ENCODE peak calls at places on chromosomes 2 and 18, in nine cellular contexts. D is stomach, O is MM.1S, C is BE2C, P is HFF-Myc, H is psoas muscle, G is cardiac fibroblast, Q is upper lobe of right lung, R is HL-60. I is an unnamed sample.

GRCh38 chr18:12405066-12405465 is 2.7 kb upstream of the PRELID3A start:
- DNase-seq in G (no peak), Q (peak), C (no peak), D (no peak), O (no peak), P (no peak), R (no peak), H (no peak), I (no peak)

GRCh38 chr2:67476808-67477790 is 80.0 kb downstream of the ETAA1 start:
- DNase-seq in O (peak), G (peak), P (peak), H (no peak), C (peak), R (no peak), Q (no peak), D (no peak), I (peak)

GRCh38 chr18:9020221-9020620 is 82.3 kb upstream of the NDUFV2 start:
- DNase-seq in R (no peak), D (no peak), P (no peak), C (no peak), G (no peak), H (no peak), Q (no peak), O (no peak), I (no peak)

GRCh38 chr18:25299426-25299825 is 52.5 kb downstream of the ZNF521 start:
- DNase-seq in G (peak), H (no peak), O (no peak), P (no peak), Q (no peak), R (no peak), D (no peak), C (no peak), I (no peak)

GRCh38 chr18:49017813-49018552 is 67.2 kb upstream of the SMAD7 start:
- DNase-seq in H (peak), C (no peak), P (no peak), R (no peak), G (no peak), Q (peak), O (no peak), D (peak), I (no peak)

GRCh38 chr2:210528716-210529115 is 27.7 kb upstream of the CPS1 start:
- DNase-seq in C (no peak), H (no peak), Q (no peak), D (no peak), O (no peak), P (no peak), G (no peak), R (no peak), I (no peak)

GRCh38 chr18:56322403-56322802 is 316.0 kb downstream of the TXNL1 start:
- DNase-seq in Q (no peak), P (no peak), R (no peak), O (no peak), H (peak), C (peak), G (no peak), D (no peak), I (no peak)

GRCh38 chr2:120511546-120512320 is 165.8 kb downstream of the INHBB start:
- DNase-seq in Q (no peak), H (peak), D (no peak), R (no peak), G (no peak), C (no peak), P (no peak), O (no peak), I (no peak)

GRCh38 chr2:20563833-20564232 is 87.1 kb downstream of the HS1BP3 start:
- DNase-seq in O (no peak), H (no peak), G (no peak), D (no peak), Q (peak), C (no peak), P (no peak), R (no peak), I (no peak)

GRCh38 chr18:10659000-10659399 is 133.2 kb downstream of the NAPG start:
- DNase-seq in O (no peak), C (no peak), P (no peak), D (no peak), Q (no peak), G (no peak), H (no peak), R (no peak), I (no peak)

GRCh38 chr18:60965856-60966255 is 367.4 kb upstream of the CDH20 start:
- DNase-seq in Q (no peak), R (no peak), G (no peak), O (no peak), C (no peak), D (no peak), P (no peak), H (no peak), I (no peak)

GRCh38 chr2:29782531-29782930 is 138.9 kb downstream of the ALK start:
- DNase-seq in R (no peak), O (no peak), C (no peak), H (no peak), P (no peak), D (no peak), G (no peak), Q (no peak), I (no peak)

GRCh38 chr2:158845869-158846268 is 50.8 kb downstream of the DAPL1 start:
- DNase-seq in D (no peak), G (peak), R (no peak), H (no peak), P (no peak), C (no peak), Q (no peak), O (no peak), I (no peak)

GRCh38 chr2:147663153-147663961 is 181.5 kb upstream of the ACVR2A start:
- DNase-seq in Q (no peak), G (no peak), H (no peak), C (no peak), P (no peak), O (peak), R (no peak), D (no peak), I (no peak)

GRCh38 chr2:18047896-18048657 is 169.6 kb downstream of the KCNS3 start:
- DNase-seq in R (no peak), G (peak), O (no peak), Q (no peak), D (no peak), C (peak), H (peak), P (peak), I (no peak)

GRCh38 chr2:85436836-85437487 is 18.4 kb downstream of the SH2D6 start:
- DNase-seq in G (no peak), R (no peak), O (no peak), P (no peak), D (no peak), H (no peak), C (no peak), Q (peak), I (no peak)

GRCh38 chr18:47110875-47111274 is 39.4 kb downstream of the HDHD2 start:
- DNase-seq in O (no peak), C (no peak), Q (no peak), R (no peak), H (no peak), G (no peak), P (no peak), D (no peak), I (no peak)

GRCh38 chr2:32485399-32485798 is 128.6 kb downstream of the BIRC6 start:
- DNase-seq in G (no peak), D (no peak), C (no peak), H (no peak), P (no peak), R (no peak), Q (no peak), O (no peak), I (no peak)

GRCh38 chr2:205759732-205760516 is 77.6 kb downstream of the NRP2 start:
- DNase-seq in C (no peak), H (no peak), R (no peak), P (no peak), D (no peak), G (no peak), Q (no peak), O (no peak), I (no peak)

GRCh38 chr18:13494879-13495465 is 231.4 kb downstream of the FAM210A start:
- DNase-seq in R (no peak), H (no peak), O (no peak), Q (no peak), D (no peak), C (no peak), P (no peak), G (no peak), I (no peak)

GRCh38 chr2:70199320-70199864 is 8.6 kb upstream of the C2orf42 start:
- DNase-seq in P (no peak), H (no peak), G (no peak), Q (no peak), D (no peak), C (no peak), O (no peak), R (no peak), I (no peak)

GRCh38 chr2:160970052-160970846 is 190.0 kb upstream of the TANK start:
- DNase-seq in Q (no peak), R (peak), H (no peak), C (peak), O (peak), D (no peak), P (peak), G (peak), I (no peak)
- H3K4me3 ChIP-seq in Q (peak), R (no peak), H (no peak), C (no peak), O (no peak), D (peak), P (no peak), G (no peak), I (no peak)

DNA sequence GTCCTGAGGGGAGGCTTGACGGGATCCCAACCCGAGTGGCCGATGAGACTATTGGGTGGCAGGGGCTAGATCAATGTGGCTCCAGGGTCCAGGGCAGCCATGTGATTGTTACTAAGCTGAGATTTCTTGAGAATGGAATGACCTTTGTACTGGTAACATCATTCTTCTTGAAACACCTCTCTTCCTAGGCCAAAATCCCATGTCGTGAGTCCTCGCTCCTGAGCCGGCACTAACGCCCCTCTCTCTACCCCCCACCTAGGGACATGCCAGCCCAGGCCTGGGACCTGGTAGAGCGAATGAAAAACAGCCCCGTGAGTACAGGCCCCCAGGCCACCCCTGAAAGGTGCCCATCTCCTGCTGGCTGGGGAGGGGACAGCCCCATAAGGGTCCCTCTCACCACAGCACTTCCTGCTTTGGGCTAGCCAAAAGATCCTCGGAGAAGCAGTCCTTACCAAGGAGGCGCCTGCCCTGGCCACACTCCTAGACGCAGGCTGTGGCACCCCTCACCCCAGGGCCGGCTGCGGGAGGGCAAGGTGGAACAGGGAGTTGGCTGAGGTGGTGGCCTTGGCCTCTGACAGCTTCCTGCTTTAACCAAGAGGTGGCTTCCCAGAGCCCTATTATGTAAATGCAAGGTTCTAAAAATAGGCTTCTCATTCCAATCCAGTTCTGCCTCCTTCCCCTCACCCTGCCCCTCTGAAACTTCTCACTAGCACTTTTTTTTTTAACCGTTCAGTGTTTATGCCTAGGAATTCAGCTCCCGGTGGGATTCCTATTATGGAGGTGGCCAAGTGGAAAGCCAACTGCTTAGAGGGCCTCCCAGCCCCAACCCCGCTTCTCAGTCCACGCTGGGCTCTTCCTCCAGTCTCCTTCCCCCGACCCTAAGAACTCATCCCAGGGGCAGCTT is 126.6 kb upstream of the PPP1CB start:
- DNase-seq in C (no peak), D (peak), H (peak), G (peak), R (peak), Q (peak), O (no peak), P (no peak), I (no peak)
- TF ChIP-seq CTCF in C (no peak), D (no peak), H (no peak), G (no peak), R (no peak), Q (peak), O (no peak), P (no peak), I (no peak)

DNA sequence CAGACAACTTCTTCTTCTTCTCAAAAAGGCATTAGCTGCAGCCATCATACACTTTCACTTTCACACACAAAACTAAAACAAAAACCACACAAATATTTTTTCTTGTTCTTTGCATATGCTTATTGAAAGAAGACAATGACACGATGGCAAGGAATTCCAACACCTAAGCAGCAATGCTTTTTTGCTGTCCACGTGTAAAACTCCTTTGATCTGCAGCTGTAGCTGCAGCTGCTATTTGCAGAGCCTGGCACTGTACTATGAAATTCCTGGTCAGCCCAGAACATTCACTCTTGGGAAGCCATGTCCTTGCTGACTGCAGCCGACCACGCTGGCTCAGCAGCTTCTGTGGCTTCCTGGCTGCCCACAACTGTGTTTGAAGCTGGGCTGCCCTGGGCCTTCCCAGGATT is 316.2 kb downstream of the CDH2 start:
- DNase-seq in G (peak), D (no peak), H (no peak), Q (no peak), C (peak), O (peak), P (no peak), R (no peak), I (no peak)
- H3K4me3 ChIP-seq in G (no peak), D (no peak), H (no peak), Q (no peak), C (no peak), O (no peak), P (no peak), R (no peak), I (no peak)

GRCh38 chr2:101981484-101981883 is 10.3 kb upstream of the IL1R2 start:
- DNase-seq in R (no peak), C (no peak), D (no peak), P (no peak), O (no peak), G (peak), Q (no peak), H (no peak), I (no peak)

GRCh38 chr2:101983486-101983885 is 8.3 kb upstream of the IL1R2 start:
- DNase-seq in G (peak), H (no peak), P (no peak), C (no peak), O (no peak), D (no peak), Q (no peak), R (no peak), I (no peak)

GRCh38 chr2:101981066-101981465 is 10.7 kb upstream of the IL1R2 start:
- DNase-seq in C (no peak), D (no peak), Q (no peak), G (no peak), P (no peak), O (no peak), R (no peak), H (no peak), I (no peak)

GRCh38 chr2:101982630-101983029 is 9.1 kb upstream of the IL1R2 start:
- DNase-seq in H (no peak), P (no peak), O (no peak), Q (no peak), R (no peak), G (no peak), D (no peak), C (no peak), I (no peak)

DNA sequence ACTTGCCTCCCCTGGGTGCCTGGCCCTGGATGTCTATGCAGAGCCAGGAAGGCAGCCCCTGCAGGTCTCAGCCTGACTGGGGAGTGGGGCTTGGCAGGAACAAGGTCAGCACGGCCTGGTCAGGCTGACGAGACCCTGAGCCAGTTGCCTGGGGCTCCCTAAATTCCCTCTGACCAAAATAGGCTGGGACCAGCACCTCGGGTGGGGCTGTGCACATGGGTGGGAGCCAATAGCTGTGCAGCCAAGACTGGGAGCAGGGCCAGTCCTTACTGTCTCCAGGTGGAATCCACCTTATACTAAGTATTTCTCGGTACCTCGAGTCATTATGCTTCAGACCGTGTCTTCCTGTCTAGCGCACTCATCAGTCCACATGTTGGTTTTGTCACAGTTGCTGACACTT is 11.4 kb upstream of the IL1R2 start:
- DNase-seq in H (no peak), R (no peak), P (no peak), Q (no peak), G (no peak), D (no peak), O (no peak), C (no peak), I (no peak)
- TF ChIP-seq CTCF in H (no peak), R (no peak), P (no peak), Q (no peak), G (no peak), D (no peak), O (no peak), C (no peak), I (no peak)

DNA sequence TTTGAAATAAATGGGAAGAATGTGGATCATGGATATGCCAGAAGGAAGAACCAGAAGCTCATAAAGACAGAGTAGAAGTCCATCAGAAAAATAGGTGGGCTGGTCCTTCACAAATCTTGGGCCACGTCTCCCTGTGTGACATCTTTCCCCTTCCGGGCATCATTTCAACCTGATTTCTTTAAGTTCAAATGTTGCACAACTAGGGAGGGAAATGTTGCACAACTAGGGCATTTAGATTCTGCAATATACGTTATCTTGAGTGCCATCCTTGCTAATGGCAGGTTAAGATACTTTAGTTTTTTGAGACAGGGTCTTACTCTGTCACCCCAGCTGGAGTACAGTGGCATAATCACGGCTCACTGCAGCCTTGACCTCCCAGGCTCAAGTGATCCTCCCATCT is 129.6 kb downstream of the CERS6 start:
- DNase-seq in Q (no peak), R (peak), D (no peak), H (no peak), C (no peak), P (no peak), G (no peak), O (no peak), I (no peak)
- H3K4me3 ChIP-seq in Q (no peak), R (no peak), D (no peak), H (no peak), C (no peak), P (no peak), G (no peak), O (no peak), I (no peak)

GRCh38 chr2:232931636-232932035 is 61.6 kb downstream of the SNORC start:
- DNase-seq in P (no peak), G (peak), D (no peak), Q (no peak), H (no peak), C (no peak), O (no peak), R (no peak), I (no peak)
- TF ChIP-seq CTCF in P (no peak), G (no peak), D (no peak), Q (no peak), H (no peak), C (no peak), O (no peak), R (no peak), I (no peak)